ENCODE peak calls at places on chromosomes 16 and 17, in four cellular contexts. Q, A, V and K are unnamed samples.

GRCh38 chr17:14790518-14790917 is 474.6 kb downstream of the PMP22 start:
- DNase-seq in V (no peak), Q (no peak), A (no peak), K (no peak)

GRCh38 chr17:15171433-15172047 is 93.6 kb downstream of the PMP22 start:
- DNase-seq in A (peak), Q (peak), V (peak), K (peak)

GRCh38 chr17:66272699-66273390 is 29.6 kb upstream of the PRKCA start:
- DNase-seq in A (no peak), V (peak), Q (peak), K (peak)

GRCh38 chr17:75047398-75048098 is 523 bp downstream of the KCTD2 start:
- DNase-seq in A (peak), V (no peak), Q (peak), K (peak)

GRCh38 chr17:18044609-18045008 is 5.4 kb downstream of the GID4 start:
- DNase-seq in A (no peak), V (no peak), Q (no peak), K (no peak)

GRCh38 chr17:18109935-18110334 is 1.4 kb downstream of the MYO15A start:
- DNase-seq in V (no peak), Q (no peak), A (no peak), K (no peak)

GRCh38 chr16:53549970-53550406 is 47.0 kb upstream of the AKTIP start:
- DNase-seq in Q (peak), V (peak), A (no peak), K (peak)

GRCh38 chr16:868846-869822 is 68.6 kb upstream of the GNG13 start:
- DNase-seq in V (no peak), Q (no peak), A (peak), K (no peak)

GRCh38 chr17:68566145-68566738 is 34.9 kb downstream of the FAM20A start:
- DNase-seq in Q (no peak), A (no peak), V (no peak), K (no peak)

GRCh38 chr16:26795184-26795583 is 271.5 kb upstream of the C16orf82 start:
- DNase-seq in V (no peak), Q (no peak), A (no peak), K (no peak)

GRCh38 chr17:9213311-9213655 is 192.0 kb downstream of the NTN1 start:
- DNase-seq in A (no peak), Q (no peak), V (no peak), K (no peak)

GRCh38 chr17:57423541-57423940 is 167.2 kb downstream of the MSI2 start:
- DNase-seq in A (no peak), Q (no peak), V (no peak), K (no peak)

GRCh38 chr16:67594956-67595355 is 32.6 kb downstream of the CTCF start:
- DNase-seq in A (no peak), V (no peak), Q (peak), K (peak)

GRCh38 chr17:67482784-67483183 is 105.7 kb downstream of the PITPNC1 start:
- DNase-seq in Q (no peak), V (no peak), A (no peak), K (no peak)

GRCh38 chr17:40106760-40107265 is 6.4 kb upstream of the NR1D1 start:
- DNase-seq in V (no peak), Q (no peak), A (no peak), K (no peak)

GRCh38 chr17:78132086-78132676 is 1.6 kb downstream of the TMC8 start:
- DNase-seq in V (no peak), Q (peak), A (no peak), K (no peak)

GRCh38 chr17:17494499-17495447 is 1.4 kb downstream of the RASD1 start:
- DNase-seq in V (no peak), A (peak), Q (peak), K (peak)

GRCh38 chr16:63928421-63928820 is 1193.4 kb downstream of the CDH11 start:
- DNase-seq in Q (no peak), A (no peak), V (no peak), K (no peak)